ENCODE peak calls at places on chromosome 3, in five cellular contexts. O is substantia nigra, S is brain microvascular endothelial cell, P is left ventricle myocardium inferior, Q is upper lobe of right lung. C is an unnamed sample.

GRCh38 chr3:160986060-160986459 is 119.1 kb downstream of the B3GALNT1 start:
- DNase-seq in O (no peak), S (no peak), P (no peak), Q (no peak), C (no peak)

GRCh38 chr3:74500257-74500656 is 114.2 kb downstream of the CNTN3 start:
- DNase-seq in O (no peak), S (no peak), P (no peak), Q (no peak), C (no peak)

GRCh38 chr3:22759636-22760310 is 443.4 kb upstream of the UBE2E2 start:
- DNase-seq in O (no peak), S (no peak), P (no peak), Q (no peak), C (no peak)

GRCh38 chr3:138338816-138339215 is 9.2 kb upstream of the NME9 start:
- DNase-seq in O (no peak), S (no peak), P (no peak), Q (no peak), C (no peak)

GRCh38 chr3:114290911-114291901 is 2.6 kb upstream of the TIGIT start:
- DNase-seq in O (no peak), S (peak), P (peak), Q (peak), C (peak)

GRCh38 chr3:160006282-160007163 is 17.9 kb downstream of the IL12A start:
- DNase-seq in O (peak), S (peak), P (no peak), Q (no peak), C (peak)

GRCh38 chr3:20975221-20975620 is 775.8 kb downstream of the ZNF385D start:
- DNase-seq in O (no peak), S (no peak), P (no peak), Q (no peak), C (peak)

GRCh38 chr3:45224824-45225464 is 1.1 kb downstream of the TMEM158 start:
- DNase-seq in O (peak), S (peak), P (peak), Q (peak), C (peak)

GRCh38 chr3:47841786-47842349 is 38.9 kb downstream of the DHX30 start:
- DNase-seq in O (no peak), S (no peak), P (no peak), Q (no peak), C (no peak)

GRCh38 chr3:24137958-24138875 is 193.1 kb downstream of the NR1D2 start:
- DNase-seq in O (no peak), S (no peak), P (no peak), Q (no peak), C (no peak)

GRCh38 chr3:177037241-177037640 is 160.0 kb downstream of the TBL1XR1 start:
- DNase-seq in O (no peak), S (peak), P (no peak), Q (no peak), C (no peak)

GRCh38 chr3:172150268-172150667 is 110.9 kb downstream of the FNDC3B start:
- DNase-seq in O (no peak), S (no peak), P (no peak), Q (no peak), C (no peak)

GRCh38 chr3:172150896-172151295 is 111.5 kb downstream of the FNDC3B start:
- DNase-seq in O (no peak), S (no peak), P (no peak), Q (no peak), C (no peak)

GRCh38 chr3:172147113-172147818 is 107.9 kb downstream of the FNDC3B start:
- DNase-seq in O (no peak), S (no peak), P (no peak), Q (no peak), C (no peak)

GRCh38 chr3:172148269-172148668 is 108.9 kb downstream of the FNDC3B start:
- DNase-seq in O (no peak), S (no peak), P (no peak), Q (no peak), C (no peak)

GRCh38 chr3:172148702-172149565 is 109.6 kb downstream of the FNDC3B start:
- DNase-seq in O (no peak), S (no peak), P (no peak), Q (no peak), C (no peak)
- H3K27ac ChIP-seq in O (no peak), S (peak), P (peak), Q (no peak), C (no peak)

GRCh38 chr3:129936757-129937156 is 37.8 kb upstream of the TRH start:
- DNase-seq in O (no peak), S (peak), P (no peak), Q (no peak), C (peak)
- H3K27ac ChIP-seq in O (peak), S (no peak), P (peak), Q (peak), C (no peak)

DNA sequence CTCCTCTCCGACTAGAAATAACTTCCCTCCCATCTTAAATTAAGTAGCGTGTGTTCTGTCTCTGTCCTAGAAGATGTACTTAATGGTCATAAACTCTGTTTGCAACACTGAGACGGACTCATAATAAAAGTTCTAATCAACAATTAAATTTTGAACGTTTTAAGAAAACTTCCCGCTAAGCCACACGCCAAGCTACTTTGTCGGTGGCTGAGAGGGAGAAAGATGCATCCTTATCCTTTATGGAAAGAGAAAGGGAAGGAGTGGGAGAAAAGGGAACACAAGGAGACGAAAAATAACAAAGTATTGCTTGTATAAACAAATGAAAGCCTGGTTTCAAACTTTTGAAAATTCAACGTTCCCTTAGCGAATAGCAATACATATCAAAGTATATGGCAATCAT is 949 bp downstream of the GNB4 start:
- DNase-seq in O (no peak), S (no peak), P (no peak), Q (no peak), C (no peak)
- H3K27ac ChIP-seq in O (peak), S (peak), P (peak), Q (peak), C (peak)

GRCh38 chr3:136858381-136858780 is 3.6 kb upstream of the NCK1 start:
- DNase-seq in O (no peak), S (no peak), P (no peak), Q (no peak), C (no peak)
- H3K27ac ChIP-seq in O (no peak), S (no peak), P (peak), Q (no peak), C (no peak)

GRCh38 chr3:165128544-165128943 is 50.2 kb upstream of the SI start:
- DNase-seq in O (no peak), S (no peak), P (no peak), Q (no peak), C (no peak)

GRCh38 chr3:165133188-165133899 is 55.0 kb upstream of the SI start:
- DNase-seq in O (no peak), S (no peak), P (no peak), Q (no peak), C (no peak)

GRCh38 chr3:165125836-165126235 is 47.5 kb upstream of the SI start:
- DNase-seq in O (no peak), S (no peak), P (no peak), Q (no peak), C (no peak)

DNA sequence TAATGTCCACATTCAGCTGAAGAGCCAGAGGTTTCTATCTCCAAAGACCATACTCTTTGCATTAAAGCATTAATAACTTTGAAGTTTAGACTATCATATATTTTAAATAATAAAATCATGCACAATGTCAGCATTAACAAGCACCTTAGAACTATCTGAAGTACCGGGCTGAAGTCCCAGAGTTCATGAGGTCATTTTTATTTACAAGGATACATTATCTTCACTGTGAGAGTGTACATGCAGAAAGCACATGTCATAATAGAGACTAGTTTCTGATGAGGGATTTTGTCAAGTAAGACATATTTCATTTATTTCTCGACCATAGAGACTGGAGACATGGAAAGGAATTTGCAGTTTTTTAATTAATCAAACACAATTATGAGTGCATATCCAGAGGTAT is 52.4 kb upstream of the SI start:
- DNase-seq in O (no peak), S (no peak), P (no peak), Q (no peak), C (no peak)
- H3K27ac ChIP-seq in O (no peak), S (no peak), P (no peak), Q (no peak), C (no peak)

GRCh38 chr3:37130448-37130847 is 43.9 kb downstream of the LRRFIP2 start:
- DNase-seq in O (no peak), S (no peak), P (no peak), Q (no peak), C (no peak)
- H3K27ac ChIP-seq in O (no peak), S (no peak), P (no peak), Q (no peak), C (no peak)

DNA sequence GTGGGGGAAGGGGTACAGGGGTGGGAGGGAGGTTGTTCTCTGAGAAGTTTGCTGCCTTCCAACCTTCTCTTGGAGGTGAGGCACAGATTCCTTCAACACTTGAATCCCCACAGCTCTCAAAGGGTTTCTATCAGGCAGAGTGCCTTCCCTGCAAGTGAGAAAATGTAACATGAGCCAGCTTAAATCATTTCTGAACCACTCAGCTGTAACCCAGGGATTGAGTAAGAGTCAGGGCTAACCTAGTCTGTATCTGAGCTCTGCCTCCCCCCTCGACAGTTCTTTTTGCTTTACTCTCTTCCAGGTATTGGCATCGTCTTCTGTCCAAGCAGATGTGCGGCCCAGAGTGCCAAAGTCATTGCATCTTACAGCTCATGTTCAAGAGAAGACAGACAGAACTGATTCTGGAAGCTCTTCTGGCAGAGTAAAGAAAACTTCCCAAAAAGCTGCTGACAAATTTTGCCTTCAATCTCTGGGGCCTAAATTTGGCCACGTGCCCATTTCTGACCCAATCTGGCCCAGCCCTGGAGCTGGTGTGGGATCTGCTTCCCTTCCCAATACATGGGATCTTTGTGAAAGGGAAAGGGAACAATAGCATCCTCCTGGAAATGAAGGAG is 74.8 kb downstream of the ABHD5 start:
- DNase-seq in O (no peak), S (no peak), P (peak), Q (no peak), C (no peak)
- H3K27ac ChIP-seq in O (no peak), S (no peak), P (no peak), Q (no peak), C (no peak)

GRCh38 chr3:50356553-50356952 is 2.8 kb downstream of the TMEM115 start:
- DNase-seq in O (no peak), S (no peak), P (peak), Q (no peak), C (no peak)
- H3K27ac ChIP-seq in O (no peak), S (no peak), P (peak), Q (peak), C (no peak)

GRCh38 chr3:11570789-11571495 is 72.8 kb downstream of the VGLL4 start:
- DNase-seq in O (no peak), S (peak), P (no peak), Q (no peak), C (no peak)

GRCh38 chr3:11575964-11576363 is 67.8 kb downstream of the VGLL4 start:
- DNase-seq in O (no peak), S (no peak), P (no peak), Q (no peak), C (no peak)

GRCh38 chr3:11578169-11578568 is 65.5 kb downstream of the VGLL4 start:
- DNase-seq in O (no peak), S (no peak), P (no peak), Q (no peak), C (no peak)

GRCh38 chr3:11576453-11576852 is 67.3 kb downstream of the VGLL4 start:
- DNase-seq in O (no peak), S (no peak), P (no peak), Q (no peak), C (no peak)

GRCh38 chr3:11574981-11575669 is 68.6 kb downstream of the VGLL4 start:
- DNase-seq in O (no peak), S (no peak), P (no peak), Q (no peak), C (no peak)
- H3K27ac ChIP-seq in O (no peak), S (no peak), P (no peak), Q (no peak), C (no peak)

DNA sequence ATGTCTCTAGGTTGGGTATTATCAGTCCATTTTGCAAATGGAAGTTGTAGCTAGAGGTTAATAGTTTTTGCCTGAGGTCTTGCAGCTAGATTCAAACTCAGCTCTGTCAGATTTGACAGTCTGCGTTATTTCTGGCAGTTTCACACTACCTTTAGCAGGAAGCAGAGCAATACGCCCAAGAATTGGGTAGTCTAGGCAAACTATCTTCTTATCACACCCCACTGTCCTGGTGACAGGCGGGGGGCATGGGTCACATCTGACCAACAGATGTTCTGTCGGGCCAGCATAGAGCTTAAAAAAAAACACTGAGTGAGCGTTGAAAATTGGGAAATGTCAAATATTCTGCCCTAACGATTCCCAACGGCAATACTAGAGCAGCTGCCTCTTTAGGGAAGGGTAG is 5.7 kb downstream of the GPR160 start:
- DNase-seq in O (no peak), S (no peak), P (no peak), Q (no peak), C (no peak)
- H3K27ac ChIP-seq in O (no peak), S (no peak), P (no peak), Q (no peak), C (no peak)

C was measured in sigmoid colon.